ENCODE peak calls at places on chromosomes 16 and 17, in four cellular contexts. A is SK-N-SH, S is K562, T is GM12878. C is an unnamed sample.

GRCh38 chr17:38420518-38420917 is 7.7 kb upstream of the ARHGAP23 start:
- DNase-seq in A (peak), S (no peak), T (no peak), C (no peak)

GRCh38 chr16:77711775-77712174 is 10.5 kb upstream of the NUDT7 start:
- DNase-seq in A (no peak), S (no peak), T (no peak), C (no peak)

GRCh38 chr17:64393000-64393402 is 2.3 kb upstream of the PECAM1 start:
- DNase-seq in A (no peak), S (peak), T (no peak), C (no peak)

GRCh38 chr16:9775994-9776393 is 406.2 kb downstream of the GRIN2A start:
- DNase-seq in A (no peak), S (no peak), T (no peak), C (no peak)

GRCh38 chr17:37770631-37771518 is 26.0 kb upstream of the HNF1B start:
- DNase-seq in A (peak), S (peak), T (no peak), C (peak)

GRCh38 chr17:50541916-50542688 is 4.9 kb upstream of the SPATA20 start:
- DNase-seq in A (peak), S (peak), T (no peak), C (peak)

GRCh38 chr17:77391668-77392375 is 251.1 kb downstream of the SEC14L1 start:
- DNase-seq in A (no peak), S (no peak), T (no peak), C (no peak)

GRCh38 chr16:80006175-80006895 is 405.8 kb upstream of the MAF start:
- DNase-seq in A (no peak), S (no peak), T (no peak), C (no peak)

GRCh38 chr16:88566158-88566557 is 4.0 kb upstream of the ZC3H18 start:
- DNase-seq in A (no peak), S (no peak), T (no peak), C (no peak)

GRCh38 chr16:79677799-79678525 is 77.4 kb upstream of the MAF start:
- DNase-seq in A (no peak), S (no peak), T (no peak), C (no peak)

GRCh38 chr17:65108152-65108551 is 29.0 kb upstream of the RGS9 start:
- DNase-seq in A (no peak), S (no peak), T (no peak), C (no peak)

GRCh38 chr17:73142763-73143395 is 21.9 kb upstream of the SSTR2 start:
- DNase-seq in A (no peak), S (no peak), T (no peak), C (peak)

GRCh38 chr16:31322500-31322899 is 32.5 kb upstream of the ITGAX start:
- DNase-seq in A (no peak), S (no peak), T (no peak), C (no peak)

GRCh38 chr17:50052822-50053653 is 2.9 kb upstream of the ITGA3 start:
- DNase-seq in A (peak), S (peak), T (no peak), C (no peak)

GRCh38 chr17:64115871-64116534 is 13.9 kb downstream of the ERN1 start:
- DNase-seq in A (no peak), S (no peak), T (no peak), C (peak)

GRCh38 chr16:82262244-82262643 is 92.2 kb upstream of the MPHOSPH6 start:
- DNase-seq in A (no peak), S (no peak), T (no peak), C (no peak)

GRCh38 chr17:19538095-19539039 is 4.7 kb downstream of the SLC47A1 start:
- DNase-seq in A (no peak), S (no peak), T (no peak), C (peak)

GRCh38 chr17:78041401-78042179 is 83.1 kb downstream of the TNRC6C start:
- DNase-seq in A (peak), S (no peak), T (no peak), C (no peak)

GRCh38 chr17:50314456-50315011 is 31.4 kb upstream of the XYLT2 start:
- DNase-seq in A (no peak), S (no peak), T (no peak), C (no peak)

GRCh38 chr16:50526249-50526648 is 21.9 kb upstream of the NKD1 start:
- DNase-seq in A (no peak), S (no peak), T (no peak), C (no peak)

GRCh38 chr16:53207810-53208752 is 153.3 kb downstream of the CHD9 start:
- DNase-seq in A (peak), S (peak), T (peak), C (peak)

GRCh38 chr17:42979511-42980273 is at the start of gene PTGES3L:
- DNase-seq in A (peak), S (peak), T (no peak), C (peak)

GRCh38 chr17:14803781-14804180 is 461.3 kb downstream of the PMP22 start:
- DNase-seq in A (no peak), S (no peak), T (no peak), C (no peak)

GRCh38 chr17:40935624-40936023 is 1.8 kb downstream of the KRT23 start:
- DNase-seq in A (no peak), S (no peak), T (no peak), C (no peak)

GRCh38 chr17:14859521-14859920 is 405.6 kb downstream of the PMP22 start:
- DNase-seq in A (no peak), S (no peak), T (no peak), C (no peak)

GRCh38 chr17:79749156-79749815 is 18.5 kb downstream of the ENPP7 start:
- DNase-seq in A (no peak), S (no peak), T (no peak), C (no peak)

GRCh38 chr17:62824290-62825135 is 16.4 kb upstream of the MARCHF10 start:
- DNase-seq in A (no peak), S (no peak), T (no peak), C (no peak)

GRCh38 chr17:62825182-62825581 is 17.1 kb upstream of the MARCHF10 start:
- DNase-seq in A (no peak), S (no peak), T (no peak), C (no peak)

GRCh38 chr17:62822080-62822904 is 14.2 kb upstream of the MARCHF10 start:
- DNase-seq in A (no peak), S (no peak), T (no peak), C (no peak)

GRCh38 chr17:62821213-62822079 is 13.3 kb upstream of the MARCHF10 start:
- DNase-seq in A (no peak), S (no peak), T (no peak), C (no peak)

DNA sequence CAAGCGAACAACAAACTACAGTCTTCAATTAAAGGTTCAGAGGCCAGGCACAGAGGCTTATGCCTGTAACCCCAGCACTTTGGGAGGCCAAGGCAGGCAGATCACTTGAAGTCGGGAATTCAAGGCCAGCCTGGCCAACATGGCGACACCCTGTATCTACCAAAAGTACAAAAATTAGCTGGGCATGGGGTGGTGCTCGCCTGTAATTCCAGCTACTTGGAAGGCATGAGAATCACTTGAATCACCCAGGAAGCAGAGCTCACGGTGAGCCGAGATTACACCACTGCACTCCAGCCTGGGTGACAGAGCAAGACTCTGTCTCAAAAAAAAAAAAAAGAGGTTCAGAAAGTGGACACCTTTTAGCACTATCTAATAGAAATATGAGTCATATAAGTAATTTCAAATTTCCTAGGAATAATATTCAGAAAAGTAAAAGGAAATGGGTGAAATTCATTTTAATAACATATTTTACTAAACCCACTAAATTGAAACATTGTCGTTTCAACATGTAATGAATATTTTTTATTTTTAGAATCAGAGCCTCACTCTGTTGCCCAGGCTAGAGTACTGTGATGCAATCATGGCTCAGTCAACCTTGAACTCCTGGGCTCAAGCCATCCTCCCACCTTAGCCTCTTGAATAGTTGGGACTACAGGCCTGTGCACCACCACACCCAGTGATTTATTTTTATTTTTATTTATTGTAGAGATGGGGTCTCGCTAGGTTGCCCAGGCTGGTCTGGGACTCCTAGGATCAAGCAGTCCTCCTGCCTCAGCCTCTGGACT is 15.2 kb upstream of the MARCHF10 start:
- DNase-seq in A (no peak), S (no peak), T (no peak), C (no peak)
- TF ChIP-seq GABPA in A (no peak), S (no peak), T (no peak), C (no peak)

GRCh38 chr16:3009568-3010390 is 2.9 kb upstream of the CLDN9 start:
- DNase-seq in A (no peak), S (no peak), T (no peak), C (no peak)
- TF ChIP-seq REST in A (no peak), S (no peak), T (no peak), C (no peak)

GRCh38 chr17:17591408-17592265 is at the start of gene PEMT:
- DNase-seq in A (peak), S (peak), T (peak), C (peak)

GRCh38 chr17:17587614-17588336 is 3.7 kb downstream of the PEMT start:
- DNase-seq in A (no peak), S (no peak), T (no peak), C (no peak)

GRCh38 chr17:17590141-17590735 is 1.3 kb downstream of the PEMT start:
- DNase-seq in A (no peak), S (no peak), T (no peak), C (no peak)

GRCh38 chr17:17593222-17593620 is 1.7 kb upstream of the PEMT start:
- DNase-seq in A (no peak), S (no peak), T (no peak), C (no peak)

GRCh38 chr17:17590883-17591407 is 563 bp downstream of the PEMT start:
- DNase-seq in A (peak), S (peak), T (no peak), C (no peak)
- TF ChIP-seq GABPA in A (no peak), S (no peak), T (no peak), C (no peak)

GRCh38 chr17:8488491-8488890 is 52.8 kb downstream of the NDEL1 start:
- DNase-seq in A (no peak), S (no peak), T (no peak), C (no peak)

GRCh38 chr17:8488931-8489330 is 53.2 kb downstream of the NDEL1 start:
- DNase-seq in A (no peak), S (no peak), T (no peak), C (no peak)

GRCh38 chr17:8489841-8490240 is 54.2 kb downstream of the NDEL1 start:
- DNase-seq in A (no peak), S (no peak), T (no peak), C (no peak)

GRCh38 chr17:8485491-8485890 is 49.8 kb downstream of the NDEL1 start:
- DNase-seq in A (no peak), S (no peak), T (no peak), C (no peak)

DNA sequence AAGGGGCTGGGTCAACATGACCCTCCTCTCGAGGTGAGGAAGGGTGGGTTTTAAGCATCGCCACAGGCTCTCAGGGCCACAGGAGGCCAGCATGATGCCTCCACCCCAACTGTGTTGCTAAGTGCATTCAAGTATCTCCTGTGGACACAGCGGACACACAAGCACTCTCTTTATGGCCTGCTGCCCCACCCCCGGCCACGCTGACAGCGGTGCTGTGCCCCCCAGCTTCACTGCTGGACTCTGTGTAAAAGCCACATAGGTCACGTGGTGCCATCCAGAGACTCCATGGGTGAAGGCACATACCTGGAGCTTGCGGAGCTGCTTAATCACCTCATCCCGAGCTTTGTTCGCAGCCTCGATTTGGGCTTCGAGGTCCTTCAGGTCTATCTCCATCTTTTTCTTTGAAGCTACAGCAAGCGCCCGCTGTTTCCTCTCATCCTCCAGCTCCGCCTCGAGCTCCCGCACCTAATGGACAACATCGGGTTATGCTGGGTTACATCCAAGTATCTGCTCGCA is 51.5 kb downstream of the NDEL1 start:
- DNase-seq in A (no peak), S (no peak), T (no peak), C (no peak)
- TF ChIP-seq REST in A (no peak), S (no peak), T (no peak), C (no peak)

DNA sequence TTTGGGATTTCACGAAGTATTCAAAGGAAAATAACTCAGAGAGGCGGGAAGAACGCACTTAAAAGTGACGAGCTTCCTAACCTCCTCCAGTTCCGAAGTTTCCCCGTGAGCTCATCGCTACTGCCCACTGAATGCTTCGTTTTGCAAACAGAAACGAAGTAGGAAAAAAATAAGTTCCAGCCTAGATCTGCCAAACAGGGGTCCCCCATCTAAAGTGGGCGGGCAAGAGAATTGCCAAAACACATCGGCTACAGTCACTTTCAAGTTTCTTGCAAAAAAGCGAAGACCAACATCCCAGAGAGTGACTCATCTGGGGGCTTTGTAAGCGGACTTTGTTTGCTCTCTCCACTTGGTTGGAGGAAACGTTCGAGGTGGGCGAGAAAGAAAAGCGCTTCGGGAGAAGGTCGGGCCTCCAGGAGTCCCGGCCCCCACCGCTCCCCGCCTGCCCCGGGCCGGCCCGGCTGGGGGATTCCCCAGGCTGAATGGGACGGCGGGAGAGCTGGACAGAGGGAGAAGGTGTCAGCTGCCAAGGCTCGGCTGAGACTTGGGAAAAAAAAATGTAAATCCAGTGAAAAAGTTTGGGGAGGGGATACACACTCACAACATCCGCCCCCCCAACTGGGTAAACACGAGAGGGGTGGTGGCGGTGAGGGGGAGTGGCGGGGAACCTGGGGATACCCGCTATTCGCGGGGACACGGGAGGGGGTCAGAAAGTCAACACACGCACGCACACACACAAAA is 1.0 kb downstream of the VEZF1 start:
- DNase-seq in A (no peak), S (no peak), T (no peak), C (no peak)
- TF ChIP-seq GABPA in A (peak), S (no peak), T (no peak), C (no peak)

DNA sequence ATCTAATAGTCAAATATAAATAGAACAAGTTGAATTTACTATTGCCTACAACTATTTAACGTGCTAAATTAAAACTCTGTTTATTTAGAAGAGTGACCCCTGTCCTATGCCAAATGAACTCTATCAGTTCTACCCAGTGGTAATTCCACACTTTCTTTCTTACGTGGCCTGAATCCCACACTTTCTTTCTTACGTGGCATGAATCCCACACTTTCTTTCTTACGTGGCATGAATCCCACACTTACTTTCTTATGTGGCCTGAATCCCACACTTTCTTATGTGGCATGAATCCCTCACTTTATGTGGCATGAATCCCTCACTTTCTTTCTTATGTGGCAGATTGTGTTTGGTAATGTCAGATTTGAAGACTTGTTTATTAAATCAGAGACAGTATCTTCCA is 6.2 kb downstream of the FOXK2 start:
- DNase-seq in A (no peak), S (no peak), T (no peak), C (no peak)
- TF ChIP-seq REST in A (no peak), S (no peak), T (no peak), C (no peak)

GRCh38 chr16:57801856-57802634 is at the start of gene KIFC3:
- DNase-seq in A (peak), S (peak), T (no peak), C (peak)
- TF ChIP-seq GABPA in A (no peak), S (peak), T (no peak), C (no peak)

GRCh38 chr16:24925163-24925562 is 79.4 kb downstream of the SLC5A11 start:
- DNase-seq in A (no peak), S (no peak), T (no peak), C (no peak)
- TF ChIP-seq REST in A (no peak), S (no peak), T (no peak), C (no peak)

DNA sequence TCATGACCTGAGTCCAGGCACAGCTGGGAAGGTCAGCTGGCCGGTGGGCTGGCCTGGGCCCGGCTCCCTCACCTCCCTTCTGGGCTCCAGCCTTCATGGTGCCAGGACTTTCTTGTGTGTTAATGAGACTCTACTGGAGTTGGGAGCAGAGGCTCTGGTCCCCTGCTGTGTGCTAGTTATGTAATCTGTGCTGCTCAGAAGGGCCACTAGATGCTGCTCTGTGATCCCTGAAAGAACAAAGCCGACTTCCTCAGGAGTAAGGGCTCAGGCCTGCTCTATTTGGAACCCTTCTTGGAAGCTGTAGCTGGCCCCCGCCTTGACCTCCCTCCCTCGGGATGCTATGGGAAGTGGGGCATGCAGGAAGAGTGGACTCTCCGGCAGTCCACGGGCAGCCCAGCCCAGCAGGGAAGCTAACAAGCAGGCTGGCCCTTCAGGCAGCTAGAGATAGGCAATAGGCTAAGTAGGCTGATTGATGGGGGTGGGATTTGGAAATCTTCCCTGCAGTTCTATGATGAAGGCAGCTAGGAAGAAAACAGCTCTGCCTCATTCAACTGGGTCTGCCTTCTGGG is 3.3 kb upstream of the CDK5R1 start:
- DNase-seq in A (peak), S (peak), T (no peak), C (no peak)
- TF ChIP-seq GABPA in A (no peak), S (no peak), T (no peak), C (no peak)

C was measured in HL-60.